ENCODE peak calls at places on chromosomes 5 and 9, in five cellular contexts. One of them, this sample, is unnamed.
A peak's percentile ranks its signal among the peaks of the same experiment; 100 is the strongest.

GRCh38 chr9:35960029-35960655 is 2.2 kb upstream of the OR2S2 start:
- DNase-seq in SK-N-SH: no peak
- DNase-seq in HepG2: no peak
- DNase-seq in GM12878: no peak
- DNase-seq in K562: no peak
- DNase-seq in this sample: no peak

GRCh38 chr5:174098694-174099093 is 53.2 kb downstream of the NSG2 start:
- DNase-seq in HepG2: no peak
- DNase-seq in GM12878: no peak
- DNase-seq in K562: no peak
- DNase-seq in SK-N-SH: no peak
- DNase-seq in this sample: no peak

GRCh38 chr5:149706158-149706557 is 24.0 kb upstream of the PPARGC1B start:
- DNase-seq in K562: no peak
- DNase-seq in HepG2: no peak
- DNase-seq in SK-N-SH: no peak
- DNase-seq in GM12878: no peak
- DNase-seq in this sample: no peak

GRCh38 chr5:135651156-135651555 is 72.4 kb upstream of the CXCL14 start:
- DNase-seq in HepG2: no peak
- DNase-seq in K562: no peak
- DNase-seq in GM12878: no peak
- DNase-seq in SK-N-SH: no peak
- DNase-seq in this sample: no peak

GRCh38 chr5:142881076-142881466 is 110.9 kb downstream of the ARHGAP26 start:
- DNase-seq in SK-N-SH: no peak
- DNase-seq in GM12878: no peak
- DNase-seq in K562: no peak
- DNase-seq in HepG2: no peak
- DNase-seq in this sample: peak; percentile 98

GRCh38 chr5:168291281-168291960 is at the start of gene WWC1:
- DNase-seq in HepG2: peak; percentile 63
- DNase-seq in K562: peak; percentile 42
- DNase-seq in SK-N-SH: peak; percentile 92
- DNase-seq in GM12878: peak; percentile 31
- DNase-seq in this sample: no peak

GRCh38 chr5:57986746-57987145 is 473.1 kb downstream of the PLK2 start:
- DNase-seq in K562: no peak
- DNase-seq in SK-N-SH: no peak
- DNase-seq in HepG2: no peak
- DNase-seq in GM12878: no peak
- DNase-seq in this sample: no peak

GRCh38 chr9:88812938-88813670 is 178.2 kb upstream of the S1PR3 start:
- DNase-seq in HepG2: no peak
- DNase-seq in SK-N-SH: no peak
- DNase-seq in GM12878: no peak
- DNase-seq in K562: no peak
- DNase-seq in this sample: no peak

GRCh38 chr5:165209101-165209727 is 1703.8 kb downstream of the MAT2B start:
- DNase-seq in GM12878: no peak
- DNase-seq in SK-N-SH: peak; percentile 30
- DNase-seq in HepG2: peak; percentile 3
- DNase-seq in K562: no peak
- DNase-seq in this sample: no peak

GRCh38 chr5:134083517-134083916 is 31.0 kb upstream of the TCF7 start:
- DNase-seq in GM12878: no peak
- DNase-seq in K562: no peak
- DNase-seq in HepG2: no peak
- DNase-seq in SK-N-SH: no peak
- DNase-seq in this sample: no peak

GRCh38 chr5:159343295-159344094 is 13.2 kb upstream of the IL12B start:
- DNase-seq in GM12878: no peak
- DNase-seq in SK-N-SH: no peak
- DNase-seq in K562: no peak
- DNase-seq in HepG2: no peak
- DNase-seq in this sample: peak; percentile 69

GRCh38 chr9:134560206-134560605 is 81.4 kb upstream of the COL5A1 start:
- DNase-seq in K562: no peak
- DNase-seq in SK-N-SH: no peak
- DNase-seq in HepG2: no peak
- DNase-seq in GM12878: no peak
- DNase-seq in this sample: no peak

DNA sequence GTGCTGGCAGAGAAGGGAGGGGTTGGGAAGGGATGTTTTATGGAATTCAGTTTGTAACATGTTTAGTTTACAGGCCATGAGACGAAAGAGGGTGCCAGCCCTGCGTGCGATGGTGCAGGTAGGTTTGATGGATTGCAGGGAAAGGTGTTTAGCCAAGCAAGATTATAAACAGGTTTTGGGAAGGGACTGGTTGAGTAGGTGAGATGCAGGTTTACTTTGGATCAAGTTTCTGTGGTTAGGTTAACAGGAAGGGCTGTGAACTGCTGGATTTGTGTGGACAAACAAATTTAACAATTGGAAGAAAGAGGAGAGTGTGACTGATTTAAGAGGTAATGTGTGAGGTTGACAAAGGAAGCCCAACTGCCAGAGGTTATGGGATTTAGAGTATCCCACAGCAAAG is 32.6 kb upstream of the GPX3 start:
- DNase-seq in GM12878: no peak
- DNase-seq in SK-N-SH: no peak
- DNase-seq in K562: no peak
- DNase-seq in HepG2: no peak
- DNase-seq in this sample: no peak
- TF ChIP-seq REST in GM12878: no peak
- TF ChIP-seq REST in SK-N-SH: no peak
- TF ChIP-seq REST in K562: no peak
- TF ChIP-seq REST in HepG2: no peak
- TF ChIP-seq REST in this sample: no peak

GRCh38 chr9:111940697-111941096 is 44.1 kb downstream of the UGCG start:
- DNase-seq in K562: no peak
- DNase-seq in HepG2: no peak
- DNase-seq in GM12878: no peak
- DNase-seq in SK-N-SH: no peak
- DNase-seq in this sample: no peak
- TF ChIP-seq GABPA in K562: no peak
- TF ChIP-seq GABPA in HepG2: no peak
- TF ChIP-seq GABPA in GM12878: no peak
- TF ChIP-seq GABPA in SK-N-SH: no peak
- TF ChIP-seq GABPA in this sample: no peak

GRCh38 chr5:449151-449550 is 6.2 kb downstream of the EXOC3 start:
- DNase-seq in GM12878: no peak
- DNase-seq in SK-N-SH: no peak
- DNase-seq in K562: no peak
- DNase-seq in HepG2: no peak
- DNase-seq in this sample: no peak

GRCh38 chr5:448061-448765 is 5.2 kb downstream of the EXOC3 start:
- DNase-seq in K562: no peak
- DNase-seq in SK-N-SH: no peak
- DNase-seq in HepG2: no peak
- DNase-seq in GM12878: no peak
- DNase-seq in this sample: peak; percentile 97

GRCh38 chr5:447501-447900 is 4.5 kb downstream of the EXOC3 start:
- DNase-seq in HepG2: no peak
- DNase-seq in GM12878: no peak
- DNase-seq in SK-N-SH: no peak
- DNase-seq in K562: no peak
- DNase-seq in this sample: no peak

GRCh38 chr5:446864-447263 is 3.9 kb downstream of the EXOC3 start:
- DNase-seq in K562: peak; percentile 43
- DNase-seq in HepG2: peak; percentile 42
- DNase-seq in SK-N-SH: peak; percentile 58
- DNase-seq in GM12878: no peak
- DNase-seq in this sample: peak; percentile 35

DNA sequence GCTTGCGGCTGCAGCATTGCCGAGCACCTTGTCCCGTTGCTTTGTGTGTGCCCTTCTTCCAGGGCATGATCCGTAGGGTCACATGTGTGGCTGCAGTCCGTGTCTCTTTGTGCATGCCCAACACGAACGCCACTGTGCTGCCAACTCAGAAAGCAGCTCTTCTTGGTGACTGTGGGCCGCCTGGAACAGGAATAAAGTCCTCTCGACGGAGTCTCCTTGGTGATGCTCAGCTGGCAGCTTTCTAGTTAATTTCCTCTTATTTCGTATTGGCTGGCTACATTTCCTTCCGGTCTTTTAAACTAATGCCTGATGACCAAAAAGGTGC is 5.8 kb downstream of the EXOC3 start:
- DNase-seq in HepG2: no peak
- DNase-seq in GM12878: no peak
- DNase-seq in SK-N-SH: no peak
- DNase-seq in K562: no peak
- DNase-seq in this sample: no peak
- TF ChIP-seq CTCF in HepG2: no peak
- TF ChIP-seq CTCF in GM12878: no peak
- TF ChIP-seq CTCF in SK-N-SH: no peak
- TF ChIP-seq CTCF in K562: no peak
- TF ChIP-seq CTCF in this sample: no peak

GRCh38 chr5:56740000-56740399 is 75.3 kb upstream of the MAP3K1 start:
- DNase-seq in GM12878: no peak
- DNase-seq in K562: no peak
- DNase-seq in HepG2: no peak
- DNase-seq in SK-N-SH: no peak
- DNase-seq in this sample: no peak

GRCh38 chr5:56735845-56736641 is 79.3 kb upstream of the MAP3K1 start:
- DNase-seq in GM12878: no peak
- DNase-seq in K562: no peak
- DNase-seq in SK-N-SH: no peak
- DNase-seq in HepG2: no peak
- DNase-seq in this sample: peak; percentile 26

GRCh38 chr5:56737918-56738606 is 77.3 kb upstream of the MAP3K1 start:
- DNase-seq in SK-N-SH: no peak
- DNase-seq in K562: no peak
- DNase-seq in GM12878: no peak
- DNase-seq in HepG2: no peak
- DNase-seq in this sample: no peak

GRCh38 chr5:56734066-56734766 is 81.1 kb upstream of the MAP3K1 start:
- DNase-seq in SK-N-SH: no peak
- DNase-seq in HepG2: no peak
- DNase-seq in K562: no peak
- DNase-seq in GM12878: no peak
- DNase-seq in this sample: no peak

DNA sequence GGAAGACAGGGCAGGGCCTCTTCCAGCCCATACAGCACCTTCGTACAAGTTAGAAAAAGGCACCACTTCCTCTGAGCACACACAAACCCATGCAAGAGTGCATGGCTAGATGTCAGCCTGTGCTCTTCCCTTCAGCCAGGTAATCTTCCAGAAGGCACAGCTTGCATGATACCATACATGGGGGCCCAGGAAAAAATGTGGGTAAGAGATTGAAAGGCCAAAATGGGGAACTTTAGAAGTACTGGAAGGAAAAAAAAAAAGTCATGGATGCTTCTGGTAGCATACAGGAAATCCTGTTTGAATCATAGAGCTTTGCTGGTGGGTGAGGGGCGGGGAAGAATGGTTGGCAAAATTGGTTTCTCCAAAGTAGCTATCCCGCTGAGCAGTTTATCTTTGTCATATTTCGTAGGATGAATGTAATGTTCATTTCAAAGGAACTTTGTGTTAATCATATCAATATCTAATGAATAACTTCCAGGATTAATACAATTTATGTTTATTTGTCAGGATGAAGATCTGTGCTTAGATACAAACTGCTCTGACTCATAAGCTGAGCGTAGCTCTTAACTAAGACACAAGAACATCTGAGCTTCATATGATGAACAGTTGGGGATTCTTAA is 78.2 kb upstream of the MAP3K1 start:
- DNase-seq in K562: no peak
- DNase-seq in SK-N-SH: no peak
- DNase-seq in GM12878: no peak
- DNase-seq in HepG2: no peak
- DNase-seq in this sample: no peak
- TF ChIP-seq REST in K562: no peak
- TF ChIP-seq REST in SK-N-SH: no peak
- TF ChIP-seq REST in GM12878: no peak
- TF ChIP-seq REST in HepG2: no peak
- TF ChIP-seq REST in this sample: no peak

This sample was measured in HL-60.